ENCODE peak calls at places on chromosome 7, in nine cellular contexts. One of them, this sample, is unnamed.

GRCh38 chr7:143369678-143370651 is 7.5 kb upstream of the FAM131B start:
- DNase-seq in breast epithelium: no peak
- DNase-seq in right lobe of liver: no peak
- DNase-seq in CD4-positive, CD25-positive, alpha-beta regulatory T cell: no peak
- DNase-seq in AG04450: no peak
- DNase-seq in heart left ventricle: no peak
- DNase-seq in caudate nucleus: no peak
- DNase-seq in HCT116: no peak
- DNase-seq in ovary: no peak
- DNase-seq in this sample: no peak

GRCh38 chr7:70582921-70583895 is 548.7 kb upstream of the GALNT17 start:
- DNase-seq in AG04450: no peak
- DNase-seq in heart left ventricle: no peak
- DNase-seq in caudate nucleus: no peak
- DNase-seq in HCT116: no peak
- DNase-seq in ovary: no peak
- DNase-seq in right lobe of liver: no peak
- DNase-seq in breast epithelium: no peak
- DNase-seq in CD4-positive, CD25-positive, alpha-beta regulatory T cell: no peak
- DNase-seq in this sample: no peak

GRCh38 chr7:78022165-78022564 is 223.6 kb downstream of the PHTF2 start:
- DNase-seq in AG04450: no peak
- DNase-seq in right lobe of liver: no peak
- DNase-seq in HCT116: no peak
- DNase-seq in breast epithelium: no peak
- DNase-seq in caudate nucleus: no peak
- DNase-seq in CD4-positive, CD25-positive, alpha-beta regulatory T cell: no peak
- DNase-seq in ovary: no peak
- DNase-seq in heart left ventricle: no peak
- DNase-seq in this sample: no peak

GRCh38 chr7:4072161-4072925 is 609.8 kb upstream of the FOXK1 start:
- DNase-seq in HCT116: no peak
- DNase-seq in breast epithelium: no peak
- DNase-seq in heart left ventricle: no peak
- DNase-seq in CD4-positive, CD25-positive, alpha-beta regulatory T cell: no peak
- DNase-seq in AG04450: no peak
- DNase-seq in caudate nucleus: no peak
- DNase-seq in right lobe of liver: no peak
- DNase-seq in ovary: no peak
- DNase-seq in this sample: no peak

GRCh38 chr7:158716802-158717201 is 12.2 kb upstream of the NCAPG2 start:
- DNase-seq in breast epithelium: no peak
- DNase-seq in CD4-positive, CD25-positive, alpha-beta regulatory T cell: no peak
- DNase-seq in ovary: no peak
- DNase-seq in caudate nucleus: no peak
- DNase-seq in AG04450: no peak
- DNase-seq in heart left ventricle: no peak
- DNase-seq in HCT116: no peak
- DNase-seq in right lobe of liver: no peak
- DNase-seq in this sample: no peak

GRCh38 chr7:90931996-90932912 is 332.0 kb upstream of the FZD1 start:
- DNase-seq in heart left ventricle: peak
- DNase-seq in right lobe of liver: no peak
- DNase-seq in breast epithelium: no peak
- DNase-seq in CD4-positive, CD25-positive, alpha-beta regulatory T cell: no peak
- DNase-seq in caudate nucleus: no peak
- DNase-seq in HCT116: no peak
- DNase-seq in AG04450: no peak
- DNase-seq in ovary: no peak
- DNase-seq in this sample: no peak

GRCh38 chr7:74256446-74257408 is 2.5 kb upstream of the RFC2 start:
- DNase-seq in HCT116: no peak
- DNase-seq in AG04450: no peak
- DNase-seq in caudate nucleus: no peak
- DNase-seq in breast epithelium: no peak
- DNase-seq in CD4-positive, CD25-positive, alpha-beta regulatory T cell: no peak
- DNase-seq in right lobe of liver: no peak
- DNase-seq in ovary: no peak
- DNase-seq in heart left ventricle: peak
- DNase-seq in this sample: no peak

GRCh38 chr7:3861371-3861770 is 560.3 kb downstream of the SDK1 start:
- DNase-seq in breast epithelium: no peak
- DNase-seq in heart left ventricle: no peak
- DNase-seq in right lobe of liver: no peak
- DNase-seq in CD4-positive, CD25-positive, alpha-beta regulatory T cell: no peak
- DNase-seq in AG04450: no peak
- DNase-seq in caudate nucleus: no peak
- DNase-seq in ovary: no peak
- DNase-seq in HCT116: no peak
- DNase-seq in this sample: no peak

GRCh38 chr7:50867048-50867383 is 84.3 kb upstream of the GRB10 start:
- DNase-seq in HCT116: no peak
- DNase-seq in caudate nucleus: no peak
- DNase-seq in CD4-positive, CD25-positive, alpha-beta regulatory T cell: no peak
- DNase-seq in ovary: no peak
- DNase-seq in heart left ventricle: peak
- DNase-seq in AG04450: no peak
- DNase-seq in right lobe of liver: no peak
- DNase-seq in breast epithelium: no peak
- DNase-seq in this sample: no peak

DNA sequence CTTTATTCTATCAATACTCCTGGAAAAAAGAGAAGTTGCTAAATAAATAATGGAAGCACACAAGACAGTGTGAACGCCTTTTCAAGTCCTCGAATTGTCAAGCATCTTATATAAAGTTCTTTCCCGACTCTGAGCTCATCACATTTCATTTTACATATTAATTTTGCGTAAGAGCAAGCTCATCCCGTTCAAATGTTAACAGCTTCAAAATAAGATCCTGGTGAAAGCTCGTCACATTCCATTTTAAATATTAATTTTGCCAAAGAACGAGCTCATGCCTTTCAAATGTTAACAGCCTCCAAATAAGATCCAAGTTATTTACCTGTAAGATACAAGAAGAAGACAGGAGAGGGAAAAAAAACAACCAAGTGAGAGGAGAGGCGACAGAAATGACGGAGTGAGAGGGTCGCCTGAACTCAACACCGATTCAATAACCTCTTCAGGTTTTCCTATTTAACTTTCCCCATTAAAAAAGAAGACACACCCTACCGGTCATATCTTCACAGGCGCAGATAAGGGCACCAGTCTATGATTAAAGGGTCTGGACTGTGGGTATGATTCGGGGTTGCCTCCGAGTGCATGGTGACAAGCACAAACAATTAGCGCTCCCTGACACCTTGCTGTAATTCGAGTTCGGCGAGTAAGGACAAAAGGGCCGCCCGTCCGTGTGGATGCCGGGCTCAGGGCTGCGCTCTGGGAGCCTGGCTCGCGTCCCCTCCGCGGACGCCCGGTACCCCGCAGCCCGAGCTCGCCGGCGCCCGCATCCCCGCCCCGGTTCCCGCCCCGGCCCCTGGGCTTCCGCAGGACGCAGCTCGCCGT is 111.7 kb upstream of the RHEB start:
- DNase-seq in CD4-positive, CD25-positive, alpha-beta regulatory T cell: no peak
- DNase-seq in AG04450: no peak
- DNase-seq in ovary: no peak
- DNase-seq in HCT116: no peak
- DNase-seq in heart left ventricle: no peak
- DNase-seq in caudate nucleus: no peak
- DNase-seq in right lobe of liver: peak
- DNase-seq in breast epithelium: peak
- DNase-seq in this sample: peak
- H3K27ac ChIP-seq in CD4-positive, CD25-positive, alpha-beta regulatory T cell: peak
- H3K27ac ChIP-seq in AG04450: peak
- H3K27ac ChIP-seq in ovary: peak
- H3K27ac ChIP-seq in HCT116: peak
- H3K27ac ChIP-seq in heart left ventricle: peak
- H3K27ac ChIP-seq in caudate nucleus: peak
- H3K27ac ChIP-seq in right lobe of liver: peak
- H3K27ac ChIP-seq in breast epithelium: peak
- H3K27ac ChIP-seq in this sample: peak

GRCh38 chr7:150904342-150904909 is 52.1 kb downstream of the AOC1 start:
- DNase-seq in AG04450: no peak
- DNase-seq in heart left ventricle: no peak
- DNase-seq in ovary: no peak
- DNase-seq in caudate nucleus: no peak
- DNase-seq in right lobe of liver: no peak
- DNase-seq in HCT116: no peak
- DNase-seq in CD4-positive, CD25-positive, alpha-beta regulatory T cell: no peak
- DNase-seq in breast epithelium: no peak
- DNase-seq in this sample: no peak

GRCh38 chr7:150902078-150903033 is 50.0 kb downstream of the AOC1 start:
- DNase-seq in breast epithelium: no peak
- DNase-seq in AG04450: no peak
- DNase-seq in right lobe of liver: no peak
- DNase-seq in caudate nucleus: no peak
- DNase-seq in ovary: no peak
- DNase-seq in HCT116: no peak
- DNase-seq in CD4-positive, CD25-positive, alpha-beta regulatory T cell: no peak
- DNase-seq in heart left ventricle: no peak
- DNase-seq in this sample: no peak

GRCh38 chr7:150900675-150901074 is 48.4 kb downstream of the AOC1 start:
- DNase-seq in right lobe of liver: no peak
- DNase-seq in heart left ventricle: no peak
- DNase-seq in HCT116: no peak
- DNase-seq in ovary: no peak
- DNase-seq in breast epithelium: no peak
- DNase-seq in AG04450: no peak
- DNase-seq in caudate nucleus: no peak
- DNase-seq in CD4-positive, CD25-positive, alpha-beta regulatory T cell: no peak
- DNase-seq in this sample: no peak

GRCh38 chr7:150901160-150902035 is 49.1 kb downstream of the AOC1 start:
- DNase-seq in heart left ventricle: no peak
- DNase-seq in AG04450: no peak
- DNase-seq in right lobe of liver: peak
- DNase-seq in caudate nucleus: peak
- DNase-seq in CD4-positive, CD25-positive, alpha-beta regulatory T cell: no peak
- DNase-seq in ovary: no peak
- DNase-seq in HCT116: no peak
- DNase-seq in breast epithelium: no peak
- DNase-seq in this sample: no peak

GRCh38 chr7:150903627-150904026 is 51.3 kb downstream of the AOC1 start:
- DNase-seq in breast epithelium: peak
- DNase-seq in HCT116: no peak
- DNase-seq in CD4-positive, CD25-positive, alpha-beta regulatory T cell: no peak
- DNase-seq in AG04450: peak
- DNase-seq in caudate nucleus: no peak
- DNase-seq in heart left ventricle: peak
- DNase-seq in right lobe of liver: no peak
- DNase-seq in ovary: no peak
- DNase-seq in this sample: peak
- H3K27ac ChIP-seq in breast epithelium: no peak
- H3K27ac ChIP-seq in HCT116: no peak
- H3K27ac ChIP-seq in CD4-positive, CD25-positive, alpha-beta regulatory T cell: no peak
- H3K27ac ChIP-seq in AG04450: peak
- H3K27ac ChIP-seq in caudate nucleus: peak
- H3K27ac ChIP-seq in heart left ventricle: peak
- H3K27ac ChIP-seq in right lobe of liver: no peak
- H3K27ac ChIP-seq in ovary: no peak
- H3K27ac ChIP-seq in this sample: peak

GRCh38 chr7:151007469-151007898 is 16.7 kb downstream of the NOS3 start:
- DNase-seq in CD4-positive, CD25-positive, alpha-beta regulatory T cell: no peak
- DNase-seq in heart left ventricle: peak
- DNase-seq in ovary: no peak
- DNase-seq in AG04450: no peak
- DNase-seq in caudate nucleus: no peak
- DNase-seq in right lobe of liver: peak
- DNase-seq in breast epithelium: no peak
- DNase-seq in HCT116: no peak
- DNase-seq in this sample: no peak
- H3K27ac ChIP-seq in CD4-positive, CD25-positive, alpha-beta regulatory T cell: peak
- H3K27ac ChIP-seq in heart left ventricle: no peak
- H3K27ac ChIP-seq in ovary: no peak
- H3K27ac ChIP-seq in AG04450: no peak
- H3K27ac ChIP-seq in caudate nucleus: no peak
- H3K27ac ChIP-seq in right lobe of liver: no peak
- H3K27ac ChIP-seq in breast epithelium: no peak
- H3K27ac ChIP-seq in HCT116: no peak
- H3K27ac ChIP-seq in this sample: no peak

GRCh38 chr7:105222953-105223352 is 165.8 kb downstream of the SRPK2 start:
- DNase-seq in right lobe of liver: no peak
- DNase-seq in AG04450: no peak
- DNase-seq in CD4-positive, CD25-positive, alpha-beta regulatory T cell: no peak
- DNase-seq in ovary: no peak
- DNase-seq in HCT116: no peak
- DNase-seq in heart left ventricle: no peak
- DNase-seq in caudate nucleus: no peak
- DNase-seq in breast epithelium: no peak
- DNase-seq in this sample: no peak

GRCh38 chr7:105227391-105227790 is 161.3 kb downstream of the SRPK2 start:
- DNase-seq in CD4-positive, CD25-positive, alpha-beta regulatory T cell: no peak
- DNase-seq in AG04450: no peak
- DNase-seq in caudate nucleus: no peak
- DNase-seq in HCT116: no peak
- DNase-seq in ovary: no peak
- DNase-seq in heart left ventricle: no peak
- DNase-seq in breast epithelium: no peak
- DNase-seq in right lobe of liver: no peak
- DNase-seq in this sample: no peak

GRCh38 chr7:105229641-105230040 is 159.1 kb downstream of the SRPK2 start:
- DNase-seq in caudate nucleus: no peak
- DNase-seq in AG04450: no peak
- DNase-seq in HCT116: no peak
- DNase-seq in heart left ventricle: no peak
- DNase-seq in ovary: no peak
- DNase-seq in breast epithelium: no peak
- DNase-seq in CD4-positive, CD25-positive, alpha-beta regulatory T cell: no peak
- DNase-seq in right lobe of liver: no peak
- DNase-seq in this sample: no peak

GRCh38 chr7:105228555-105228954 is 160.2 kb downstream of the SRPK2 start:
- DNase-seq in CD4-positive, CD25-positive, alpha-beta regulatory T cell: no peak
- DNase-seq in ovary: no peak
- DNase-seq in HCT116: no peak
- DNase-seq in breast epithelium: no peak
- DNase-seq in heart left ventricle: no peak
- DNase-seq in caudate nucleus: no peak
- DNase-seq in AG04450: no peak
- DNase-seq in right lobe of liver: no peak
- DNase-seq in this sample: no peak

DNA sequence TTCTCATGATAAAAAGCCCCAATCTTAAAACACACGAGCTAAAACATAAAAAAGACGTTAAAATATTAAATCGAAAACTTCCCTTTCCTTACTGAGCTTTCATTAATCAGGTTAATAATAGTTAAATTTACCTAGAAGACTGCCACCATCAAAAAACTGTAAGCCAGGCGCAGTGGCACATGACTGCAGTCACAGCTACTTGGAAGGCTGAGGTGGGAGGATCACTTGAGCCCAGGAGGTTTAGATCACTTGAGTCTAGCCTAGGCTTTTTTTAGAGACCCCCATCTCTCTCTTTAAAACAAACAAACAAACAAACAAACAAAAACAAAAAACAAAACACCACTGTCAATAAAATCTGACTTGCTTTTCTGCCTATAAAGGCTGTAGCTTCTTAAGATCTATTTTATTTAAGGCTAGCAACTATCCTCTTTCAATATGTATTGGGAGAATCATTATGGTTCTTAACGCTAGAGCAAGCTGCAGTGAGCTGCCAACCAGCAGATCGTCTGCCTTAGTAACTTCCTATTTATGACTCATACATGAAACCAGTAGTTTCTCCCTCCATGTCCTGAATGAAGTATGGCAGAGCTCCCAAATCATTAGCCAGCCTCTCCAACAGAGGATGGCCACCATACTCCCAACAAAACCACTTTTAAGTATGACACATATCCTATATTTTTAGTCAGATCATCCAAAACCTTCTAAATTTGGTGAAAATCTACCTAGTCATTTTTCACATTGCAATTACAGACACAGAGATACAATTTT is 163.7 kb downstream of the SRPK2 start:
- DNase-seq in heart left ventricle: no peak
- DNase-seq in caudate nucleus: no peak
- DNase-seq in CD4-positive, CD25-positive, alpha-beta regulatory T cell: no peak
- DNase-seq in ovary: no peak
- DNase-seq in right lobe of liver: no peak
- DNase-seq in breast epithelium: no peak
- DNase-seq in HCT116: peak
- DNase-seq in AG04450: peak
- DNase-seq in this sample: no peak
- H3K27ac ChIP-seq in heart left ventricle: no peak
- H3K27ac ChIP-seq in caudate nucleus: no peak
- H3K27ac ChIP-seq in CD4-positive, CD25-positive, alpha-beta regulatory T cell: no peak
- H3K27ac ChIP-seq in ovary: no peak
- H3K27ac ChIP-seq in right lobe of liver: no peak
- H3K27ac ChIP-seq in breast epithelium: no peak
- H3K27ac ChIP-seq in HCT116: no peak
- H3K27ac ChIP-seq in AG04450: no peak
- H3K27ac ChIP-seq in this sample: no peak